ENCODE peak calls at places on chromosomes 13 and 19, in eight cellular contexts. X, F, R, H, Q, C, D and W are unnamed samples.
A peak's percentile ranks its signal among the peaks of the same experiment; 100 is the strongest.

GRCh38 chr13:28489536-28489935 is 5.4 kb downstream of the FLT1 start:
- DNase-seq in H (no peak), Q (no peak), D (no peak), X (no peak), C (no peak), F (no peak), R (no peak), W (peak; percentile 55)

GRCh38 chr19:50983625-50984292 is at the start of gene KLK7:
- DNase-seq in C (no peak), F (no peak), D (no peak), X (no peak), H (no peak), Q (peak; percentile 66), R (no peak), W (no peak)

GRCh38 chr13:94433055-94433947 is 46.2 kb downstream of the DCT start:
- DNase-seq in H (peak; percentile 5), R (no peak), C (peak; percentile 45), Q (peak; percentile 46), D (no peak), X (no peak), F (no peak), W (peak; percentile 9)

GRCh38 chr19:47157455-47158321 is 27.1 kb downstream of the SAE1 start:
- DNase-seq in F (no peak), R (no peak), D (no peak), X (no peak), H (no peak), Q (peak; percentile 67), C (no peak), W (peak; percentile 90)

GRCh38 chr19:34504273-34504808 is 22.8 kb downstream of the WTIP start:
- DNase-seq in C (no peak), R (no peak), D (no peak), F (no peak), X (no peak), H (no peak), Q (no peak), W (no peak)

GRCh38 chr19:27774337-27774736 is 1438.6 kb downstream of the UQCRFS1 start:
- DNase-seq in X (no peak), R (no peak), D (no peak), H (peak; percentile 29), F (peak; percentile 70), C (no peak), Q (peak; percentile 77), W (no peak)

GRCh38 chr19:49573009-49573408 is 7.3 kb downstream of the NOSIP start:
- DNase-seq in F (no peak), H (no peak), C (no peak), X (no peak), Q (no peak), R (no peak), D (no peak), W (no peak)

GRCh38 chr13:89746554-89746953 is 1600.9 kb upstream of the MIR17HG start:
- DNase-seq in H (no peak), F (no peak), X (no peak), C (no peak), R (no peak), Q (no peak), D (no peak), W (no peak)

GRCh38 chr19:43784981-43785808 is 4.4 kb upstream of the KCNN4 start:
- DNase-seq in C (peak; percentile 60), X (peak; percentile 84), D (no peak), R (peak; percentile 79), F (peak; percentile 90), H (peak; percentile 69), Q (peak; percentile 64), W (peak; percentile 73)

GRCh38 chr13:110256126-110256905 is 50.6 kb downstream of the COL4A1 start:
- DNase-seq in R (no peak), D (no peak), H (no peak), F (no peak), C (no peak), Q (peak; percentile 14), X (no peak), W (no peak)

GRCh38 chr13:110254751-110255553 is 52.0 kb downstream of the COL4A1 start:
- DNase-seq in R (no peak), D (no peak), C (no peak), X (no peak), H (no peak), F (no peak), Q (peak; percentile 50), W (no peak)

GRCh38 chr13:110259651-110260050 is 47.3 kb downstream of the COL4A1 start:
- DNase-seq in Q (no peak), D (no peak), X (no peak), F (no peak), H (no peak), R (no peak), C (no peak), W (no peak)

GRCh38 chr13:110258876-110259631 is 47.9 kb downstream of the COL4A1 start:
- DNase-seq in H (no peak), R (no peak), D (no peak), C (no peak), X (no peak), Q (no peak), F (no peak), W (peak; percentile 92)

DNA sequence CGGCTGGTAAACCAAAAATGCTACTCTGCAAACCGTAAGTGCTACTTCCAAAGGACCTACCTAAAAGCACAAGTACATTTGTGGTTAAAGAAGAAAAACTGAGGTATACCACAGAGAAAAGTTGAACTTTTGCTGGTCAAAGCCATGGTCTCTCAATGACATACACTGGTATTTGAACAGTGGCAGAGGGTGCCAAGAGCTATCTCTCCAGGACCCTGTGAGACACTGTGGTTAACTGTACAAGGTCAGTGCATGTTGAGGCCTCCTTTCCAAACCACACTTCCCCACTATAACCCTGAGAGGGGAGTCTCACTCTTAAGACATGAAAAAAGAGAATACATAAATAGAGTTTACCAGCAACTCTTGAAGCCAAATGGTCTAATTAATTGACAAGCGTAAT is 49.5 kb downstream of the COL4A1 start:
- DNase-seq in R (no peak), X (no peak), Q (no peak), D (no peak), F (no peak), H (no peak), C (no peak), W (no peak)
- TF ChIP-seq MAX in R (no peak), X (no peak), Q (no peak), D (no peak), F (no peak), H (no peak), C (no peak), W (no peak)

GRCh38 chr19:4969772-4970531 is 1.0 kb downstream of the KDM4B start:
- DNase-seq in R (no peak), Q (peak; percentile 65), F (no peak), D (peak; percentile 27), X (peak; percentile 47), C (no peak), H (no peak), W (peak; percentile 17)

GRCh38 chr19:4969292-4969771 is 419 bp downstream of the KDM4B start:
- DNase-seq in D (no peak), C (no peak), X (no peak), Q (no peak), R (no peak), F (no peak), H (no peak), W (no peak)

GRCh38 chr19:4971816-4972495 is 3.0 kb downstream of the KDM4B start:
- DNase-seq in X (peak; percentile 34), C (no peak), D (no peak), Q (no peak), F (no peak), R (no peak), H (no peak), W (no peak)

GRCh38 chr19:4971424-4971793 is 2.5 kb downstream of the KDM4B start:
- DNase-seq in H (peak; percentile 67), D (no peak), R (no peak), F (no peak), Q (peak; percentile 72), X (peak; percentile 61), C (peak; percentile 59), W (no peak)

DNA sequence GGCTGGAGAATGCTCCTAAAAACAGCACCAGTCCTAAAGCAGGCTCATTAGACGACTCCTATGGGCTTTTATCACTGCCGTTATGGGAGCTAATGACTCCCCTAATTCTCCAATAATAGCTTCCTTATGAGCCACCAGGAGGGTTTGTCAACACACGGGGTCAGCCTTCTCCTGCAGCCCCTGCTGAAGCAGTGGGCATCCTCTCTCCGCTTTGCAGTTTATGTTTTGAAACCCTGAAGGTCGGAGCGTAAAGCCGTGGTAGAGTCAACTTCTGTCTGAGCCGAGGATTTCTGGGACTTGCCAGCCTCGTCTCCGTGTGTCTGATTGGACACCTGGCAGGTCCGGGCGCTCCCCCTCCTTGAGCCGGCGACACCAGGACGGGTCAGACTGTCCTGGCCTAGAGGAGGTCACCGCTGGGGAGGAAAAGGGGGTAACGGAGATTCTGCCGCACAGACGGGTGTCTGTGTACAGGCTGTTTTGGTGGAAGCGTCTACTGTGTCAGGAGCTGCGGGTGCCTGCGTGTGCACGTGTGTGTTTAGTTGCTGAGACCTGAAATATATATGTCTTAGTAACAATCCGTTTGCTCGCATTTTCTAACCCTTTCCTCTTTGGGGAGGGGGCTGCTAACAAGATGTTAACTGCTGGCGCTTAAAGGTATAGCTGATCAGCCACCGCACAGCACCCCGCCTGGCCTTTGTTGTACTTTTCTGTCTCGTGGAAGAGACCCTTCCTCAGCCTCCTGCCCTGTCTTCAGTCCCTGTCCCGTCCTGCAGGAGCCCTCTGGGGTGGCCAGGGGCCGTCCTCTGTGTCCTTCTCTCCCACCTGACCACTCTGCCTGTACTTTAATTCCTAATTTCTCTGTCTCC is 1.9 kb downstream of the KDM4B start:
- DNase-seq in R (no peak), C (peak; percentile 37), H (peak; percentile 55), D (no peak), F (no peak), Q (no peak), X (peak; percentile 64), W (peak; percentile 43)
- H3K4me1 ChIP-seq in R (peaks cover 47% of the 10 kb centered on the region), C (peaks cover 50% of the 10 kb centered on the region), H (peaks cover 56% of the 10 kb centered on the region), D (peaks cover 12% of the 10 kb centered on the region), F (peaks cover 36% of the 10 kb centered on the region), Q (peaks cover 13% of the 10 kb centered on the region), X (peaks cover 16% of the 10 kb centered on the region), W (peaks cover 23% of the 10 kb centered on the region)

GRCh38 chr13:49450105-49450819 is 6.2 kb downstream of the SETDB2 start:
- DNase-seq in D (no peak), H (no peak), R (no peak), Q (no peak), C (no peak), F (no peak), X (no peak), W (no peak)
- TF ChIP-seq MAX in D (no peak), H (no peak), R (no peak), Q (no peak), C (no peak), F (no peak), X (no peak), W (no peak)

GRCh38 chr19:39166571-39167391 is 30.0 kb upstream of the NCCRP1 start:
- DNase-seq in R (no peak), C (peak; percentile 49), H (no peak), D (no peak), F (no peak), X (peak; percentile 92), Q (no peak), W (no peak)

GRCh38 chr19:39163621-39164020 is 33.1 kb upstream of the NCCRP1 start:
- DNase-seq in D (no peak), C (no peak), F (no peak), H (no peak), R (no peak), Q (no peak), X (no peak), W (no peak)

GRCh38 chr19:39162441-39163043 is 34.2 kb upstream of the NCCRP1 start:
- DNase-seq in R (no peak), X (no peak), H (peak; percentile 48), C (no peak), D (no peak), F (no peak), Q (no peak), W (no peak)

GRCh38 chr19:39165857-39166256 is 30.9 kb upstream of the NCCRP1 start:
- DNase-seq in F (no peak), X (no peak), Q (no peak), R (no peak), C (no peak), H (no peak), D (no peak), W (no peak)

GRCh38 chr19:39164289-39164688 is 32.5 kb upstream of the NCCRP1 start:
- DNase-seq in H (no peak), Q (no peak), D (no peak), R (no peak), C (no peak), X (no peak), F (no peak), W (no peak)
- H3K4me1 ChIP-seq in H (peaks cover 38% of the 10 kb centered on the region), Q (peaks cover 10% of the 10 kb centered on the region), D (no peaks in the 10 kb centered on the region), R (peaks cover 16% of the 10 kb centered on the region), C (peaks cover 47% of the 10 kb centered on the region), X (no peaks in the 10 kb centered on the region), F (peaks cover 29% of the 10 kb centered on the region), W (peaks cover 9% of the 10 kb centered on the region)